ENCODE peak calls at places on chromosome 1, in eight cellular contexts. K is endothelial cell; C is heart right ventricle; L is stimulated activated CD4-positive, alpha-beta T cell treated with anti-CD3 and anti-CD28 coated beads, Interleukin-4, amount 100 ng/mL, for 48 hours; T is NCI-H1092 treated with DMSO at 0.1 percent for 48 hours; B is stimulated activated CD8-positive, alpha-beta memory T cell treated with anti-CD3 and anti-CD28 coated beads, Interleukin-2, amount 100 ng/mL, for 1 hour; Y is B cell; F is kidney tubule cell. O is an unnamed sample.

GRCh38 chr1:17485280-17485679 is 45.8 kb upstream of the RCC2 start:
- DNase-seq in K (peak), C (no peak), L (no peak), T (no peak), B (no peak), Y (no peak), F (peak), O (no peak)

GRCh38 chr1:241473026-241473425 is 46.5 kb downstream of the FH start:
- DNase-seq in K (no peak), C (no peak), L (no peak), T (no peak), B (no peak), Y (no peak), F (no peak), O (no peak)

GRCh38 chr1:181680332-181680731 is 197.0 kb downstream of the CACNA1E start:
- DNase-seq in K (no peak), C (no peak), L (no peak), T (no peak), B (no peak), Y (no peak), F (no peak), O (no peak)

GRCh38 chr1:24932284-24932683 is 2.2 kb upstream of the RUNX3 start:
- DNase-seq in K (peak), C (no peak), L (peak), T (peak), B (no peak), Y (peak), F (peak), O (no peak)

GRCh38 chr1:116537439-116537838 is 33.4 kb downstream of the CD58 start:
- DNase-seq in K (no peak), C (no peak), L (no peak), T (no peak), B (no peak), Y (no peak), F (peak), O (peak)

GRCh38 chr1:118325545-118326225 is 140.7 kb upstream of the SPAG17 start:
- DNase-seq in K (no peak), C (no peak), L (no peak), T (no peak), B (no peak), Y (no peak), F (peak), O (no peak)

GRCh38 chr1:58515794-58516401 is 30.6 kb downstream of the OMA1 start:
- DNase-seq in K (peak), C (peak), L (no peak), T (peak), B (no peak), Y (peak), F (peak), O (peak)

GRCh38 chr1:162074548-162074947 is 5.1 kb downstream of the NOS1AP start:
- DNase-seq in K (no peak), C (no peak), L (no peak), T (no peak), B (no peak), Y (no peak), F (peak), O (no peak)

GRCh38 chr1:94281361-94282142 is 44.2 kb upstream of the ARHGAP29 start:
- DNase-seq in K (no peak), C (no peak), L (no peak), T (no peak), B (no peak), Y (no peak), F (no peak), O (no peak)

GRCh38 chr1:225253784-225254183 is 174.1 kb downstream of the LBR start:
- DNase-seq in K (no peak), C (no peak), L (no peak), T (no peak), B (no peak), Y (no peak), F (peak), O (peak)

GRCh38 chr1:181117648-181118449 is 29.3 kb downstream of the IER5 start:
- DNase-seq in K (no peak), C (no peak), L (no peak), T (peak), B (no peak), Y (no peak), F (peak), O (peak)

GRCh38 chr1:114524933-114525332 is 13.9 kb upstream of the TRIM33 start:
- DNase-seq in K (no peak), C (no peak), L (no peak), T (no peak), B (no peak), Y (no peak), F (no peak), O (no peak)

GRCh38 chr1:4676258-4676657 is 21.8 kb downstream of the AJAP1 start:
- DNase-seq in K (no peak), C (no peak), L (no peak), T (no peak), B (no peak), Y (no peak), F (no peak), O (no peak)

GRCh38 chr1:118291686-118292085 is 106.7 kb upstream of the SPAG17 start:
- DNase-seq in K (no peak), C (no peak), L (no peak), T (no peak), B (no peak), Y (no peak), F (peak), O (no peak)

GRCh38 chr1:184362876-184363275 is 24.0 kb upstream of the C1orf21 start:
- DNase-seq in K (no peak), C (no peak), L (no peak), T (no peak), B (no peak), Y (no peak), F (no peak), O (no peak)

GRCh38 chr1:93579891-93580290 is 101.7 kb downstream of the BCAR3 start:
- DNase-seq in K (no peak), C (no peak), L (no peak), T (no peak), B (no peak), Y (no peak), F (peak), O (peak)

GRCh38 chr1:7650801-7651200 is 120.3 kb upstream of the VAMP3 start:
- DNase-seq in K (no peak), C (no peak), L (no peak), T (peak), B (no peak), Y (no peak), F (peak), O (no peak)